ENCODE peak calls at places on chromosome 4, in nine cellular contexts. K is tibial artery, I is AG09309, Z is colonic mucosa, W is hepatocyte, X is small intestine, J is lung, V is mammary epithelial cell, H is upper lobe of left lung. P is an unnamed sample.

GRCh38 chr4:112633477-112634235 is 3.1 kb downstream of the ZGRF1 start:
- DNase-seq in J (no peak), X (peak), H (no peak), Z (no peak), V (peak), I (no peak), K (no peak), W (peak), P (no peak)

GRCh38 chr4:165464813-165465381 is 86.1 kb downstream of the CPE start:
- DNase-seq in H (peak), K (no peak), V (no peak), Z (no peak), W (peak), X (peak), J (no peak), I (no peak), P (no peak)

GRCh38 chr4:81844717-81845116 is 373.0 kb upstream of the RASGEF1B start:
- DNase-seq in I (peak), H (peak), W (peak), V (peak), J (peak), K (peak), X (peak), Z (peak), P (peak)

GRCh38 chr4:36551697-36552214 is 270.3 kb downstream of the DTHD1 start:
- DNase-seq in W (no peak), J (no peak), I (no peak), H (no peak), K (no peak), Z (no peak), X (no peak), V (peak), P (no peak)

GRCh38 chr4:7295201-7295916 is 103.0 kb downstream of the SORCS2 start:
- DNase-seq in X (no peak), W (no peak), H (peak), K (no peak), V (no peak), I (no peak), Z (peak), J (peak), P (no peak)

GRCh38 chr4:900073-900472 is 32.0 kb downstream of the GAK start:
- DNase-seq in W (no peak), Z (no peak), K (no peak), J (no peak), H (no peak), V (no peak), X (no peak), I (no peak), P (no peak)

GRCh38 chr4:53453385-53453784 is 75.9 kb downstream of the FIP1L1 start:
- DNase-seq in V (no peak), H (no peak), I (no peak), J (no peak), Z (no peak), X (no peak), W (no peak), K (no peak), P (no peak)

GRCh38 chr4:114087596-114088230 is 108.3 kb upstream of the ARSJ start:
- DNase-seq in V (no peak), K (no peak), Z (no peak), J (no peak), H (no peak), X (no peak), W (no peak), I (peak), P (peak)

GRCh38 chr4:7457201-7458065 is 22.7 kb upstream of the PSAPL1 start:
- DNase-seq in X (no peak), H (no peak), J (no peak), K (no peak), V (no peak), Z (no peak), I (no peak), W (no peak), P (no peak)

GRCh38 chr4:168092176-168092712 is at the start of gene ANXA10:
- DNase-seq in X (peak), Z (no peak), J (no peak), W (no peak), H (no peak), K (no peak), I (no peak), V (no peak), P (no peak)

GRCh38 chr4:177546745-177547144 is 104.5 kb upstream of the AGA start:
- DNase-seq in H (no peak), X (peak), W (no peak), J (no peak), Z (no peak), V (peak), I (no peak), K (no peak), P (no peak)

GRCh38 chr4:53804719-53805118 is 213.4 kb upstream of the LNX1 start:
- DNase-seq in K (no peak), W (peak), H (peak), V (peak), X (peak), J (no peak), Z (peak), I (no peak), P (no peak)

GRCh38 chr4:60724623-60725022 is 475.5 kb upstream of the ADGRL3 start:
- DNase-seq in J (no peak), X (peak), I (peak), Z (no peak), H (no peak), V (peak), W (peak), K (no peak), P (peak)

GRCh38 chr4:605702-606425 is 19.5 kb upstream of the PDE6B start:
- DNase-seq in W (no peak), V (no peak), I (no peak), X (no peak), H (no peak), J (no peak), Z (no peak), K (no peak), P (no peak)

GRCh38 chr4:180449395-180449956 is 1793.7 kb upstream of the TENM3 start:
- DNase-seq in Z (no peak), K (no peak), H (no peak), X (peak), V (peak), W (peak), J (no peak), I (no peak), P (peak)

GRCh38 chr4:24126776-24127175 is 236.9 kb upstream of the PPARGC1A start:
- DNase-seq in W (no peak), X (no peak), I (no peak), J (no peak), K (no peak), H (no peak), Z (no peak), V (no peak), P (no peak)

GRCh38 chr4:62709618-62710252 is 1509.6 kb downstream of the ADGRL3 start:
- DNase-seq in K (no peak), Z (no peak), J (no peak), W (peak), H (no peak), X (peak), I (no peak), V (peak), P (no peak)

GRCh38 chr4:59689149-59689548 is 1511.0 kb upstream of the ADGRL3 start:
- DNase-seq in V (no peak), W (no peak), K (no peak), J (no peak), X (no peak), H (no peak), Z (no peak), I (no peak), P (no peak)

GRCh38 chr4:6419452-6420028 is 52.9 kb downstream of the PPP2R2C start:
- DNase-seq in H (no peak), J (no peak), W (no peak), X (no peak), K (no peak), I (no peak), Z (no peak), V (no peak), P (no peak)

GRCh38 chr4:75527482-75527881 is 13.2 kb downstream of the THAP6 start:
- DNase-seq in Z (no peak), H (no peak), K (no peak), X (no peak), J (no peak), V (no peak), I (no peak), W (no peak), P (no peak)

GRCh38 chr4:7842384-7843279 is 97.0 kb downstream of the AFAP1 start:
- DNase-seq in X (no peak), H (no peak), J (no peak), K (peak), Z (peak), V (peak), I (peak), W (peak), P (peak)

GRCh38 chr4:57110635-57111546 is 706 bp upstream of the IGFBP7 start:
- DNase-seq in I (no peak), W (peak), V (peak), X (peak), K (peak), Z (peak), H (peak), J (peak), P (no peak)

GRCh38 chr4:84962102-84962501 is 4.4 kb downstream of the WDFY3 start:
- DNase-seq in K (no peak), W (no peak), J (no peak), H (no peak), X (no peak), I (no peak), V (no peak), Z (no peak), P (no peak)

GRCh38 chr4:90718926-90719325 is 591.7 kb downstream of the CCSER1 start:
- DNase-seq in X (no peak), Z (no peak), W (no peak), J (no peak), K (no peak), V (no peak), I (no peak), H (no peak), P (peak)

GRCh38 chr4:150327262-150327780 is 249.1 kb downstream of the DCLK2 start:
- DNase-seq in I (no peak), J (no peak), K (no peak), W (no peak), X (no peak), V (no peak), Z (no peak), H (no peak), P (no peak)

GRCh38 chr4:145390566-145390965 is 91.1 kb upstream of the SMAD1 start:
- DNase-seq in I (no peak), W (no peak), X (no peak), K (no peak), J (no peak), H (no peak), V (no peak), Z (no peak), P (no peak)

GRCh38 chr4:1249731-1250526 is 999 bp upstream of the CTBP1 start:
- DNase-seq in V (peak), X (no peak), H (peak), K (peak), Z (no peak), W (peak), J (peak), I (no peak), P (no peak)

GRCh38 chr4:150010525-150011126 is 67.6 kb upstream of the DCLK2 start:
- DNase-seq in Z (peak), V (peak), K (no peak), J (no peak), X (peak), H (no peak), I (no peak), W (peak), P (no peak)

GRCh38 chr4:2066571-2067445 is 7.7 kb downstream of the NAT8L start:
- DNase-seq in V (no peak), J (no peak), K (peak), X (no peak), I (no peak), H (no peak), Z (no peak), W (no peak), P (no peak)

GRCh38 chr4:175531405-175532091 is 280.5 kb downstream of the GPM6A start:
- DNase-seq in J (no peak), H (no peak), X (no peak), V (peak), I (peak), W (no peak), K (no peak), Z (no peak), P (peak)

GRCh38 chr4:188400456-188400855 is 261.2 kb downstream of the TRIML1 start:
- DNase-seq in I (no peak), K (no peak), H (no peak), Z (no peak), W (no peak), V (peak), X (no peak), J (no peak), P (no peak)

GRCh38 chr4:176436500-176436973 is 116.8 kb downstream of the SPCS3 start:
- DNase-seq in W (no peak), H (no peak), X (no peak), Z (no peak), J (no peak), K (no peak), I (peak), V (peak), P (peak)

GRCh38 chr4:6906046-6906445 is 3.6 kb upstream of the TBC1D14 start:
- DNase-seq in X (no peak), K (no peak), H (no peak), I (no peak), J (no peak), Z (no peak), V (no peak), W (no peak), P (no peak)

GRCh38 chr4:176385601-176386000 is 65.8 kb downstream of the SPCS3 start:
- DNase-seq in V (no peak), J (no peak), K (no peak), X (no peak), W (no peak), H (no peak), Z (no peak), I (no peak), P (no peak)

GRCh38 chr4:4248885-4249203 is 821 bp upstream of the TMEM128 start:
- DNase-seq in K (no peak), V (no peak), Z (no peak), I (no peak), J (no peak), H (no peak), X (no peak), W (no peak), P (no peak)

GRCh38 chr4:764405-765169 is 59.0 kb downstream of the PCGF3 start:
- DNase-seq in Z (no peak), V (no peak), I (no peak), W (no peak), K (no peak), X (no peak), J (no peak), H (no peak), P (no peak)

GRCh38 chr4:2083116-2083825 is 24.1 kb downstream of the NAT8L start:
- DNase-seq in W (no peak), H (peak), K (peak), I (no peak), J (no peak), X (no peak), Z (peak), V (no peak), P (no peak)

GRCh38 chr4:82371398-82371972 is 2.3 kb downstream of the HNRNPD start:
- DNase-seq in H (no peak), W (no peak), J (no peak), I (no peak), K (no peak), X (no peak), Z (no peak), V (peak), P (no peak)

DNA sequence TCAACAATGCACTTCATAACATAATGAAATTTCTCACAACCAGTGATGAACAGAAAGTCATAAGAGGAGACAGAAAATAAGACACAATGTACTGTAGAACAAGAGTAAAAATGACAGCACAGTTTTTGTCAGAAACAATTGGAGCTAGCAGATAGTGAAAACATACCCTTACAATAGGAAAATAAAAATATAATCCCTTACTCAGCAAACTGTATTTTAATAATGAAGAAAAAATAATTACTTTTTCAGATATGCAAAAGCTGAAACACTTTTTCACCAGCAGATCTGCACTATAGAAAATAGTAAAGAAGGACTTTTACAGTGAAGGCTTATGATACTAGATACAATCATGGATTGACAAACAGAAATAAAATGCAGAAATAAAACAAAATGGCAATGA is 126.3 kb downstream of the TRAM1L1 start:
- DNase-seq in W (no peak), J (no peak), V (no peak), I (no peak), H (no peak), X (no peak), K (no peak), Z (no peak), P (no peak)
- H3K4me3 ChIP-seq in W (no peak), J (no peak), V (no peak), I (no peak), H (no peak), X (no peak), K (no peak), Z (no peak), P (no peak)

GRCh38 chr4:108356209-108356535 is 187.4 kb upstream of the LEF1 start:
- DNase-seq in V (no peak), X (no peak), H (no peak), J (no peak), I (no peak), K (no peak), Z (no peak), W (no peak), P (no peak)

GRCh38 chr4:108361886-108362285 is 193.2 kb upstream of the LEF1 start:
- DNase-seq in I (no peak), H (no peak), W (no peak), V (no peak), X (no peak), Z (no peak), J (no peak), K (no peak), P (no peak)

GRCh38 chr4:108360857-108361820 is 192.4 kb upstream of the LEF1 start:
- DNase-seq in Z (no peak), V (peak), H (no peak), K (no peak), X (no peak), I (peak), J (no peak), W (peak), P (peak)

GRCh38 chr4:108359936-108360681 is 191.4 kb upstream of the LEF1 start:
- DNase-seq in W (no peak), V (no peak), I (no peak), H (no peak), Z (no peak), K (no peak), X (no peak), J (no peak), P (no peak)

GRCh38 chr4:108359130-108359709 is 190.5 kb upstream of the LEF1 start:
- DNase-seq in V (no peak), K (no peak), X (no peak), H (no peak), I (no peak), J (no peak), Z (no peak), W (no peak), P (no peak)
- H3K4me3 ChIP-seq in V (no peak), K (no peak), X (no peak), H (no peak), I (no peak), J (no peak), Z (no peak), W (no peak), P (no peak)

GRCh38 chr4:69707807-69708206 is 52.6 kb downstream of the SULT1B1 start:
- DNase-seq in I (no peak), K (no peak), X (peak), Z (no peak), J (no peak), W (no peak), H (no peak), V (peak), P (no peak)

GRCh38 chr4:69714086-69714485 is 46.3 kb downstream of the SULT1B1 start:
- DNase-seq in W (no peak), K (no peak), J (no peak), I (no peak), X (no peak), Z (no peak), V (no peak), H (no peak), P (no peak)

GRCh38 chr4:69710580-69710979 is 49.8 kb downstream of the SULT1B1 start:
- DNase-seq in W (no peak), V (no peak), J (no peak), Z (no peak), H (no peak), K (no peak), I (no peak), X (peak), P (no peak)

GRCh38 chr4:69713593-69713992 is 46.8 kb downstream of the SULT1B1 start:
- DNase-seq in J (no peak), V (peak), X (no peak), K (no peak), I (no peak), Z (no peak), W (peak), H (peak), P (no peak)

DNA sequence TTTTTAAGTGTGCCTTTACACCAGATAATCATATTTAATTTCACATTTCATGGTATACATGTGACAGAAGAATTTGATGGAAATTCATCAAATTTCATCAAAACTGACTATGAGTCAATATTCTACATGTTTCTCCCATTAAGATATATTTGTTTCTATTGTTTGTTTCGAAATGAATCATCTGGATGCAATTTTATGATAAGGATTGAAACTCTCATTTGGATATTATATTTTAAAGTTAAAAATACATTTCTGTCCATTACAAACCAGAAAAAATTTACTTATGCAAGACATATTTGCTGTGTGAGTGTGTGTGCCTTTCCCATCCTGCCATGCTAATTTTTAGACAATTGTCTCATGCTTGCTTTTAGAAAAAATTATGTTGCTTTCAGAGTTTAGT is 52.2 kb downstream of the SULT1B1 start:
- DNase-seq in W (no peak), K (no peak), V (no peak), H (no peak), Z (no peak), I (no peak), X (no peak), J (no peak), P (no peak)
- H3K4me3 ChIP-seq in W (no peak), K (no peak), V (no peak), H (no peak), Z (no peak), I (no peak), X (no peak), J (no peak), P (no peak)

DNA sequence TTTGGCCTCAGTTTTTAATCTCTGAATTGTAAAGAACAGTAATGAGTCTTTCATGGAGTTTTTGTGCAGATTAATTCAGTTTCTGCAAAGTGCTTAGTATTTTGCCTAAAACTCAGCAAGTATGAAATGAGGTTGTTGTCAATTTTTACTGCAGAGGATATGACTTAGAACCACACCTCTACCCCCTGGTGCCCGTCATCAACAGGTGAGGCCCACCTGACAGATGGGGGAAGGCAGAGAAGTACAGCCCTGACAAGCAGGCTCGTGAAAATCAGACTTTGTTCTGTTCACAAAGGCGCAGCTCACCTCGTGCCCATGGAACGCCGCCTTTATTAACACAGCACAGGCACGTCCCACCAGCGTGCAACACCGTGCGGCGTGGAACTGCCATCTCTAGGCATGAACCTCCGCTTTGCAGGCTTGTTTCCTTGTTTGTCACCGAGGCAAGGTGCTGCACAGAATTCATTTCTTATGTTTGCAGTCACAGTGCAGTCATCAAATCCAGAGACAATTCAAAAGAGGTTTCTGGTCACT is 13.3 kb downstream of the CYP4V2 start:
- DNase-seq in W (peak), V (no peak), J (no peak), I (no peak), K (no peak), Z (peak), H (no peak), X (peak), P (no peak)
- H3K4me3 ChIP-seq in W (no peak), V (no peak), J (no peak), I (no peak), K (no peak), Z (peak), H (no peak), X (peak), P (no peak)

DNA sequence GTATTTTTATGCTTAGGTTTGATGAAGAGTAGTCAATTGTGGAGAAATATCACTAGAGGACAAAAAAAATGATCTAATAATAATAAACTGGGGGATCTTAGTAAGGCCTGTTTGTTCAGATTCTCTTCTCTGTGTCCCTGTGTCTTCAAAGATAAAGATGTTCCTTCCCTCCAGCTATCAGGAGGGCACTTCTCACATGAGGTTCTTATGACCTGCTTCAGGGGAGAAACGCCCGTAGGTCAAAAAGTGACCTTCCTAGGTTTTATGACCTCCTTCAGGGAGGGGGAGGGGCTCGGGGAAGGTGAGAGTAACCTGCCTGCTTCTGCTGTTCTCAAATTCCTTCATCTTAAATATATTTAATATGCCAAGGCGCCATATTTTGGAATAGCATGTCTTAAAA is 89.2 kb upstream of the JADE1 start:
- DNase-seq in X (peak), W (no peak), V (no peak), I (no peak), J (no peak), H (no peak), Z (no peak), K (no peak), P (no peak)
- H3K4me3 ChIP-seq in X (no peak), W (no peak), V (no peak), I (no peak), J (no peak), H (no peak), Z (no peak), K (no peak), P (no peak)